ENCODE peak calls at places on chromosomes 16 and 17, in ten cellular contexts. One of them, this sample, is unnamed. For H3K9me3, the result is how much of the 10 kb centered on the place peaks cover.

GRCh38 chr17:8398980-8399379 is 1.4 kb upstream of the RNF222 start:
- DNase-seq in mammary epithelial cell: no peak
- DNase-seq in AG04450: no peak
- DNase-seq in heart left ventricle: no peak
- DNase-seq in HCT116: no peak
- DNase-seq in fibroblast of lung: no peak
- DNase-seq in body of pancreas: no peak
- DNase-seq in small intestine: no peak
- DNase-seq in cardiac muscle cell: no peak
- DNase-seq in lung: no peak
- DNase-seq in this sample: no peak

GRCh38 chr16:8376430-8376829 is 213.9 kb downstream of the TMEM114 start:
- DNase-seq in HCT116: no peak
- DNase-seq in heart left ventricle: no peak
- DNase-seq in lung: no peak
- DNase-seq in AG04450: no peak
- DNase-seq in mammary epithelial cell: no peak
- DNase-seq in cardiac muscle cell: no peak
- DNase-seq in small intestine: no peak
- DNase-seq in body of pancreas: no peak
- DNase-seq in fibroblast of lung: no peak
- DNase-seq in this sample: no peak

GRCh38 chr17:65568918-65569317 is 7.5 kb upstream of the AXIN2 start:
- DNase-seq in AG04450: no peak
- DNase-seq in heart left ventricle: no peak
- DNase-seq in HCT116: no peak
- DNase-seq in body of pancreas: no peak
- DNase-seq in mammary epithelial cell: no peak
- DNase-seq in lung: no peak
- DNase-seq in cardiac muscle cell: no peak
- DNase-seq in fibroblast of lung: no peak
- DNase-seq in small intestine: no peak
- DNase-seq in this sample: no peak

GRCh38 chr17:75024686-75025397 is 12.4 kb downstream of the MRPL58 start:
- DNase-seq in lung: no peak
- DNase-seq in HCT116: no peak
- DNase-seq in small intestine: no peak
- DNase-seq in AG04450: no peak
- DNase-seq in body of pancreas: no peak
- DNase-seq in fibroblast of lung: no peak
- DNase-seq in heart left ventricle: no peak
- DNase-seq in mammary epithelial cell: no peak
- DNase-seq in cardiac muscle cell: no peak
- DNase-seq in this sample: no peak

GRCh38 chr16:68640972-68641371 is 4.1 kb upstream of the CDH3 start:
- DNase-seq in AG04450: no peak
- DNase-seq in HCT116: no peak
- DNase-seq in fibroblast of lung: peak
- DNase-seq in cardiac muscle cell: peak
- DNase-seq in body of pancreas: no peak
- DNase-seq in small intestine: peak
- DNase-seq in heart left ventricle: no peak
- DNase-seq in mammary epithelial cell: peak
- DNase-seq in lung: no peak
- DNase-seq in this sample: no peak

GRCh38 chr16:72013389-72013788 is 4.8 kb downstream of the DHODH start:
- DNase-seq in HCT116: no peak
- DNase-seq in mammary epithelial cell: peak
- DNase-seq in heart left ventricle: no peak
- DNase-seq in fibroblast of lung: peak
- DNase-seq in cardiac muscle cell: peak
- DNase-seq in body of pancreas: no peak
- DNase-seq in small intestine: no peak
- DNase-seq in AG04450: no peak
- DNase-seq in lung: peak
- DNase-seq in this sample: peak

GRCh38 chr17:72658675-72659074 is 433.8 kb downstream of the SLC39A11 start:
- DNase-seq in HCT116: no peak
- DNase-seq in fibroblast of lung: no peak
- DNase-seq in mammary epithelial cell: no peak
- DNase-seq in heart left ventricle: no peak
- DNase-seq in cardiac muscle cell: no peak
- DNase-seq in AG04450: no peak
- DNase-seq in lung: no peak
- DNase-seq in body of pancreas: no peak
- DNase-seq in small intestine: no peak
- DNase-seq in this sample: no peak

GRCh38 chr16:64012166-64012565 is 1109.7 kb downstream of the CDH11 start:
- DNase-seq in lung: no peak
- DNase-seq in fibroblast of lung: peak
- DNase-seq in body of pancreas: no peak
- DNase-seq in heart left ventricle: no peak
- DNase-seq in HCT116: no peak
- DNase-seq in small intestine: no peak
- DNase-seq in AG04450: no peak
- DNase-seq in cardiac muscle cell: peak
- DNase-seq in mammary epithelial cell: no peak
- DNase-seq in this sample: no peak

GRCh38 chr17:18362509-18363020 is 785 bp downstream of the SHMT1 start:
- DNase-seq in lung: peak
- DNase-seq in cardiac muscle cell: peak
- DNase-seq in heart left ventricle: peak
- DNase-seq in small intestine: peak
- DNase-seq in HCT116: no peak
- DNase-seq in mammary epithelial cell: peak
- DNase-seq in body of pancreas: peak
- DNase-seq in fibroblast of lung: peak
- DNase-seq in AG04450: no peak
- DNase-seq in this sample: peak

GRCh38 chr17:22267019-22267418 is 574.7 kb downstream of the KCNJ18 start:
- DNase-seq in lung: no peak
- DNase-seq in body of pancreas: no peak
- DNase-seq in mammary epithelial cell: no peak
- DNase-seq in HCT116: no peak
- DNase-seq in fibroblast of lung: no peak
- DNase-seq in cardiac muscle cell: no peak
- DNase-seq in heart left ventricle: no peak
- DNase-seq in small intestine: no peak
- DNase-seq in AG04450: no peak
- DNase-seq in this sample: no peak
- H3K27ac ChIP-seq in lung: no peak
- H3K27ac ChIP-seq in body of pancreas: no peak
- H3K27ac ChIP-seq in mammary epithelial cell: no peak
- H3K27ac ChIP-seq in HCT116: no peak
- H3K27ac ChIP-seq in fibroblast of lung: no peak
- H3K27ac ChIP-seq in cardiac muscle cell: no peak
- H3K27ac ChIP-seq in heart left ventricle: no peak
- H3K27ac ChIP-seq in small intestine: no peak
- H3K27ac ChIP-seq in AG04450: no peak
- H3K27ac ChIP-seq in this sample: no peak

GRCh38 chr16:31767267-31767666 is 106.3 kb upstream of the ZNF267 start:
- DNase-seq in heart left ventricle: no peak
- DNase-seq in HCT116: no peak
- DNase-seq in AG04450: no peak
- DNase-seq in mammary epithelial cell: no peak
- DNase-seq in fibroblast of lung: no peak
- DNase-seq in lung: no peak
- DNase-seq in small intestine: no peak
- DNase-seq in body of pancreas: no peak
- DNase-seq in cardiac muscle cell: no peak
- DNase-seq in this sample: no peak

GRCh38 chr16:31764103-31764502 is 109.5 kb upstream of the ZNF267 start:
- DNase-seq in cardiac muscle cell: no peak
- DNase-seq in lung: no peak
- DNase-seq in heart left ventricle: no peak
- DNase-seq in HCT116: no peak
- DNase-seq in fibroblast of lung: no peak
- DNase-seq in mammary epithelial cell: no peak
- DNase-seq in AG04450: no peak
- DNase-seq in body of pancreas: no peak
- DNase-seq in small intestine: no peak
- DNase-seq in this sample: no peak
- H3K9me3 ChIP-seq in cardiac muscle cell: under half
- H3K9me3 ChIP-seq in lung: under half
- H3K9me3 ChIP-seq in heart left ventricle: under half
- H3K9me3 ChIP-seq in HCT116: under half
- H3K9me3 ChIP-seq in fibroblast of lung: under half
- H3K9me3 ChIP-seq in mammary epithelial cell: under half
- H3K9me3 ChIP-seq in AG04450: under half
- H3K9me3 ChIP-seq in body of pancreas: half or more
- H3K9me3 ChIP-seq in small intestine: under half
- H3K9me3 ChIP-seq in this sample: under half

GRCh38 chr17:42429726-42430464 is 6.8 kb upstream of the CAVIN1 start:
- DNase-seq in cardiac muscle cell: no peak
- DNase-seq in small intestine: no peak
- DNase-seq in AG04450: no peak
- DNase-seq in heart left ventricle: no peak
- DNase-seq in fibroblast of lung: no peak
- DNase-seq in HCT116: no peak
- DNase-seq in body of pancreas: peak
- DNase-seq in mammary epithelial cell: no peak
- DNase-seq in lung: no peak
- DNase-seq in this sample: no peak

GRCh38 chr17:42428141-42428944 is 5.3 kb upstream of the CAVIN1 start:
- DNase-seq in cardiac muscle cell: peak
- DNase-seq in body of pancreas: peak
- DNase-seq in AG04450: peak
- DNase-seq in mammary epithelial cell: peak
- DNase-seq in heart left ventricle: no peak
- DNase-seq in lung: peak
- DNase-seq in small intestine: peak
- DNase-seq in HCT116: peak
- DNase-seq in fibroblast of lung: peak
- DNase-seq in this sample: peak

GRCh38 chr17:42436401-42436800 is 13.3 kb upstream of the CAVIN1 start:
- DNase-seq in fibroblast of lung: peak
- DNase-seq in cardiac muscle cell: peak
- DNase-seq in lung: no peak
- DNase-seq in small intestine: no peak
- DNase-seq in mammary epithelial cell: peak
- DNase-seq in AG04450: peak
- DNase-seq in heart left ventricle: peak
- DNase-seq in body of pancreas: no peak
- DNase-seq in HCT116: no peak
- DNase-seq in this sample: no peak

DNA sequence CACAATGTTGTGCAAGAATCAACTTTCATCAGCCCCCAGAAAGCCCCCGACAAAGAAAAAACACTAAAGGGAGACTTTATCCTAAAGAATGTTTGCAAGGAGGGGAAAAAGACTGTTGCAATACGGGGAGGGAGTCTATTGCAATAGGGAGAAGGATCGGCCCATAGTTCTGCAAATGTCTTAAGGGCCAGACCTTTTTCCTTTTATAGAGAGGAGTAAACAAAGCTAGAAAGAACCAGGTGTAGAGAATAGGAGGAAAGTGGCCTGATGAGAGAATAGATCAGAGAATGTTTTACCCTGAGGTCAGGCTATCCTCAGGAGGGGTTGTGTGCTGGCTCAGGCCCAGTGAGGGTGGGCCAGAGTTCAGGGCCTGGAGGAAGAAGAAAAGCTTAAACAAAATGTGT is 8.7 kb upstream of the CAVIN1 start:
- DNase-seq in lung: no peak
- DNase-seq in cardiac muscle cell: peak
- DNase-seq in AG04450: no peak
- DNase-seq in fibroblast of lung: no peak
- DNase-seq in mammary epithelial cell: no peak
- DNase-seq in small intestine: no peak
- DNase-seq in HCT116: no peak
- DNase-seq in heart left ventricle: no peak
- DNase-seq in body of pancreas: no peak
- DNase-seq in this sample: no peak
- H3K27ac ChIP-seq in lung: no peak
- H3K27ac ChIP-seq in cardiac muscle cell: no peak
- H3K27ac ChIP-seq in AG04450: peak
- H3K27ac ChIP-seq in fibroblast of lung: no peak
- H3K27ac ChIP-seq in mammary epithelial cell: no peak
- H3K27ac ChIP-seq in small intestine: no peak
- H3K27ac ChIP-seq in HCT116: no peak
- H3K27ac ChIP-seq in heart left ventricle: peak
- H3K27ac ChIP-seq in body of pancreas: no peak
- H3K27ac ChIP-seq in this sample: no peak

GRCh38 chr16:49458656-49459445 is 85.2 kb downstream of the C16orf78 start:
- DNase-seq in AG04450: no peak
- DNase-seq in body of pancreas: peak
- DNase-seq in lung: no peak
- DNase-seq in small intestine: no peak
- DNase-seq in heart left ventricle: peak
- DNase-seq in cardiac muscle cell: no peak
- DNase-seq in fibroblast of lung: no peak
- DNase-seq in HCT116: no peak
- DNase-seq in mammary epithelial cell: no peak
- DNase-seq in this sample: no peak
- H3K9me3 ChIP-seq in AG04450: under half
- H3K9me3 ChIP-seq in body of pancreas: under half
- H3K9me3 ChIP-seq in lung: under half
- H3K9me3 ChIP-seq in small intestine: under half
- H3K9me3 ChIP-seq in heart left ventricle: under half
- H3K9me3 ChIP-seq in cardiac muscle cell: under half
- H3K9me3 ChIP-seq in fibroblast of lung: under half
- H3K9me3 ChIP-seq in HCT116: under half
- H3K9me3 ChIP-seq in mammary epithelial cell: under half
- H3K9me3 ChIP-seq in this sample: under half

GRCh38 chr17:19874256-19874655 is 6.5 kb upstream of the ULK2 start:
- DNase-seq in AG04450: no peak
- DNase-seq in lung: no peak
- DNase-seq in mammary epithelial cell: no peak
- DNase-seq in heart left ventricle: no peak
- DNase-seq in HCT116: no peak
- DNase-seq in fibroblast of lung: no peak
- DNase-seq in body of pancreas: no peak
- DNase-seq in small intestine: no peak
- DNase-seq in cardiac muscle cell: no peak
- DNase-seq in this sample: no peak
- H3K27ac ChIP-seq in AG04450: no peak
- H3K27ac ChIP-seq in lung: no peak
- H3K27ac ChIP-seq in mammary epithelial cell: no peak
- H3K27ac ChIP-seq in heart left ventricle: no peak
- H3K27ac ChIP-seq in HCT116: no peak
- H3K27ac ChIP-seq in fibroblast of lung: no peak
- H3K27ac ChIP-seq in body of pancreas: no peak
- H3K27ac ChIP-seq in small intestine: no peak
- H3K27ac ChIP-seq in cardiac muscle cell: no peak
- H3K27ac ChIP-seq in this sample: no peak

GRCh38 chr17:51056813-51057510 is 63.7 kb downstream of the SPAG9 start:
- DNase-seq in heart left ventricle: no peak
- DNase-seq in small intestine: peak
- DNase-seq in AG04450: peak
- DNase-seq in mammary epithelial cell: peak
- DNase-seq in body of pancreas: peak
- DNase-seq in lung: no peak
- DNase-seq in fibroblast of lung: peak
- DNase-seq in cardiac muscle cell: peak
- DNase-seq in HCT116: peak
- DNase-seq in this sample: no peak
- H3K9me3 ChIP-seq in heart left ventricle: under half
- H3K9me3 ChIP-seq in small intestine: under half
- H3K9me3 ChIP-seq in AG04450: under half
- H3K9me3 ChIP-seq in mammary epithelial cell: under half
- H3K9me3 ChIP-seq in body of pancreas: under half
- H3K9me3 ChIP-seq in lung: under half
- H3K9me3 ChIP-seq in fibroblast of lung: under half
- H3K9me3 ChIP-seq in cardiac muscle cell: under half
- H3K9me3 ChIP-seq in HCT116: under half
- H3K9me3 ChIP-seq in this sample: under half

GRCh38 chr17:46173153-46173552 is 20.1 kb downstream of the KANSL1 start:
- DNase-seq in HCT116: no peak
- DNase-seq in AG04450: no peak
- DNase-seq in lung: no peak
- DNase-seq in mammary epithelial cell: no peak
- DNase-seq in heart left ventricle: no peak
- DNase-seq in cardiac muscle cell: no peak
- DNase-seq in small intestine: no peak
- DNase-seq in body of pancreas: no peak
- DNase-seq in fibroblast of lung: no peak
- DNase-seq in this sample: no peak
- H3K27ac ChIP-seq in HCT116: no peak
- H3K27ac ChIP-seq in AG04450: no peak
- H3K27ac ChIP-seq in lung: no peak
- H3K27ac ChIP-seq in mammary epithelial cell: no peak
- H3K27ac ChIP-seq in heart left ventricle: no peak
- H3K27ac ChIP-seq in cardiac muscle cell: peak
- H3K27ac ChIP-seq in small intestine: no peak
- H3K27ac ChIP-seq in body of pancreas: no peak
- H3K27ac ChIP-seq in fibroblast of lung: no peak
- H3K27ac ChIP-seq in this sample: no peak

This sample was measured in ovary.